ENCODE peak calls at places on chromosome 1, in four cellular contexts. S, E, Q and C are unnamed samples.

GRCh38 chr1:166836733-166837132 is 2.5 kb upstream of the POGK start:
- DNase-seq in E (no peak), Q (no peak), S (no peak), C (no peak)

GRCh38 chr1:30870656-30871055 is 37.9 kb downstream of the SDC3 start:
- DNase-seq in S (no peak), Q (no peak), E (no peak), C (no peak)

GRCh38 chr1:227796359-227796915 is 19.0 kb upstream of the PRSS38 start:
- DNase-seq in Q (no peak), S (no peak), E (no peak), C (no peak)

GRCh38 chr1:24085546-24085945 is 26.4 kb downstream of the MYOM3 start:
- DNase-seq in S (no peak), E (no peak), Q (no peak), C (no peak)

GRCh38 chr1:47875831-47876586 is 121.2 kb downstream of the TRABD2B start:
- DNase-seq in E (no peak), Q (no peak), S (no peak), C (no peak)

GRCh38 chr1:6208723-6209660 is 3.1 kb downstream of the RNF207 start:
- DNase-seq in Q (peak), E (peak), S (no peak), C (peak)

GRCh38 chr1:21906173-21907078 is 30.7 kb downstream of the HSPG2 start:
- DNase-seq in Q (no peak), E (no peak), S (no peak), C (no peak)

GRCh38 chr1:1842360-1843146 is 48.3 kb downstream of the GNB1 start:
- DNase-seq in Q (no peak), E (no peak), S (no peak), C (no peak)

GRCh38 chr1:37657620-37658412 is 23.1 kb upstream of the RSPO1 start:
- DNase-seq in Q (no peak), S (no peak), E (no peak), C (no peak)

GRCh38 chr1:154982897-154983648 is at the start of gene FLAD1:
- DNase-seq in Q (peak), E (peak), S (peak), C (peak)

GRCh38 chr1:86339421-86339820 is 56.7 kb downstream of the ODF2L start:
- DNase-seq in E (no peak), Q (no peak), S (peak), C (no peak)

GRCh38 chr1:87330201-87330953 is 1.7 kb downstream of the LMO4 start:
- DNase-seq in S (peak), Q (peak), E (peak), C (no peak)

GRCh38 chr1:159005161-159005560 is 4.5 kb upstream of the IFI16 start:
- DNase-seq in E (no peak), S (no peak), Q (no peak), C (no peak)

GRCh38 chr1:41281367-41281766 is 39.3 kb upstream of the SCMH1 start:
- DNase-seq in Q (no peak), E (no peak), S (no peak), C (no peak)